ENCODE peak calls at places on chromosome 14, in eight cellular contexts. F is stimulated activated CD4-positive, alpha-beta T cell treated with anti-CD3 and anti-CD28 coated beads, TNF-alpha, amount 100 ng/mL, for 4 hours; L is hepatic stellate cell; N is activated CD4-positive, alpha-beta T cell treated with anti-CD3 and anti-CD28 coated beads for 36 hours; U is HCEC 1CT; M is cardiac fibroblast; P is H9; G is stimulated activated effector memory CD8-positive, alpha-beta T cell treated with anti-CD3 and anti-CD28 coated beads, Interleukin-12 subunit alpha, Interleukin-12 subunit beta, amount 100 ng/mL, for 72 hours. A is an unnamed sample.

GRCh38 chr14:99745307-99745951 is 47.8 kb upstream of the EML1 start:
- DNase-seq in F (no peak), L (peak), N (no peak), U (peak), M (no peak), P (no peak), G (no peak), A (no peak)

GRCh38 chr14:92729632-92730358 is 18.6 kb downstream of the LGMN start:
- DNase-seq in F (no peak), L (peak), N (peak), U (peak), M (peak), P (no peak), G (no peak), A (no peak)

GRCh38 chr14:61139006-61139599 is 142.0 kb downstream of the TMEM30B start:
- DNase-seq in F (no peak), L (no peak), N (no peak), U (no peak), M (no peak), P (no peak), G (no peak), A (no peak)

GRCh38 chr14:88424573-88424972 is 39.1 kb downstream of the SPATA7 start:
- DNase-seq in F (no peak), L (no peak), N (no peak), U (peak), M (no peak), P (no peak), G (no peak), A (no peak)

GRCh38 chr14:38238332-38238731 is 17.6 kb downstream of the CLEC14A start:
- DNase-seq in F (no peak), L (no peak), N (no peak), U (peak), M (no peak), P (no peak), G (no peak), A (no peak)

GRCh38 chr14:20460458-20461229 is 590 bp downstream of the PIP4P1 start:
- DNase-seq in F (peak), L (no peak), N (peak), U (no peak), M (no peak), P (peak), G (peak), A (no peak)

GRCh38 chr14:77738559-77739250 is 22.3 kb downstream of the SNW1 start:
- DNase-seq in F (no peak), L (peak), N (peak), U (peak), M (peak), P (no peak), G (peak), A (no peak)

GRCh38 chr14:52701223-52701622 is 5.8 kb upstream of the PSMC6 start:
- DNase-seq in F (no peak), L (no peak), N (no peak), U (no peak), M (peak), P (no peak), G (no peak), A (no peak)

GRCh38 chr14:75310295-75311059 is 31.8 kb downstream of the FOS start:
- DNase-seq in F (no peak), L (peak), N (no peak), U (peak), M (peak), P (peak), G (no peak), A (no peak)

GRCh38 chr14:105710119-105711057 is 184.0 kb downstream of the TMEM121 start:
- DNase-seq in F (no peak), L (no peak), N (no peak), U (no peak), M (no peak), P (no peak), G (no peak), A (no peak)

GRCh38 chr14:53411110-53411509 is 258.0 kb upstream of the DDHD1 start:
- DNase-seq in F (no peak), L (peak), N (no peak), U (peak), M (peak), P (no peak), G (no peak), A (no peak)

GRCh38 chr14:64340560-64341196 is 46.5 kb upstream of the ESR2 start:
- DNase-seq in F (no peak), L (no peak), N (no peak), U (no peak), M (no peak), P (peak), G (no peak), A (no peak)

GRCh38 chr14:87896393-87897380 is 96.3 kb downstream of the GALC start:
- DNase-seq in F (no peak), L (no peak), N (no peak), U (peak), M (peak), P (no peak), G (no peak), A (no peak)

GRCh38 chr14:101226265-101226602 is 322.7 kb upstream of the RTL1 start:
- DNase-seq in F (no peak), L (no peak), N (no peak), U (no peak), M (no peak), P (no peak), G (no peak), A (no peak)

GRCh38 chr14:81946808-81947798 is 413.4 kb upstream of the SEL1L start:
- DNase-seq in F (no peak), L (no peak), N (no peak), U (no peak), M (peak), P (no peak), G (no peak), A (no peak)